ENCODE peak calls at places on chromosomes 7 and 10, in six cellular contexts. Z is mammary epithelial cell, Q is HCT116, S is fibroblast of lung, N is GM23248, I is PC-3. J is an unnamed sample.

GRCh38 chr7:154482863-154483262 is 430.7 kb downstream of the DPP6 start:
- DNase-seq in Z (no peak), Q (no peak), S (no peak), N (no peak), I (no peak), J (no peak)

GRCh38 chr7:117251687-117252086 is 71.2 kb downstream of the WNT2 start:
- DNase-seq in Z (no peak), Q (no peak), S (peak; percentile 96), N (peak; percentile 88), I (no peak), J (peak; percentile 95)

GRCh38 chr7:49805686-49806085 is 32.2 kb downstream of the VWC2 start:
- DNase-seq in Z (no peak), Q (no peak), S (no peak), N (no peak), I (no peak), J (no peak)

GRCh38 chr10:106083572-106083971 is 1080.9 kb downstream of the SORCS1 start:
- DNase-seq in Z (no peak), Q (no peak), S (peak; percentile 17), N (no peak), I (no peak), J (peak; percentile 14)

GRCh38 chr10:129523723-129524316 is 56.8 kb downstream of the MGMT start:
- DNase-seq in Z (no peak), Q (no peak), S (no peak), N (no peak), I (no peak), J (no peak)

GRCh38 chr10:89481662-89482061 is 53.7 kb downstream of the SLC16A12 start:
- DNase-seq in Z (peak; percentile 63), Q (no peak), S (peak; percentile 88), N (peak; percentile 90), I (peak; percentile 64), J (peak; percentile 88)

GRCh38 chr7:134948246-134948645 is 38.1 kb upstream of the AGBL3 start:
- DNase-seq in Z (no peak), Q (no peak), S (no peak), N (no peak), I (no peak), J (no peak)

GRCh38 chr10:9786576-9786975 is 1231.1 kb upstream of the CELF2 start:
- DNase-seq in Z (peak; percentile 1), Q (no peak), S (peak; percentile 94), N (peak; percentile 70), I (no peak), J (peak; percentile 92)

GRCh38 chr7:25565949-25566348 is 337.7 kb upstream of the NPVF start:
- DNase-seq in Z (peak; percentile 38), Q (peak; percentile 44), S (peak; percentile 42), N (peak; percentile 67), I (peak; percentile 75), J (peak; percentile 24)

GRCh38 chr7:45921699-45922519 is 837 bp upstream of the IGFBP3 start:
- DNase-seq in Z (peak; percentile 40), Q (peak; percentile 44), S (peak; percentile 67), N (peak; percentile 86), I (peak; percentile 85), J (peak; percentile 57)

GRCh38 chr7:2886900-2887299 is 42.8 kb upstream of the GNA12 start:
- DNase-seq in Z (peak; percentile 68), Q (peak; percentile 73), S (peak; percentile 78), N (peak; percentile 83), I (peak; percentile 75), J (peak; percentile 71)

GRCh38 chr10:71241114-71241898 is 28.9 kb downstream of the UNC5B start:
- DNase-seq in Z (no peak), Q (no peak), S (peak; percentile 83), N (peak; percentile 60), I (no peak), J (peak; percentile 78)

GRCh38 chr7:74569501-74570075 is 87.9 kb upstream of the GTF2I start:
- DNase-seq in Z (no peak), Q (no peak), S (no peak), N (no peak), I (no peak), J (no peak)

GRCh38 chr10:71138126-71138860 is 74.1 kb upstream of the UNC5B start:
- DNase-seq in Z (no peak), Q (no peak), S (peak; percentile 13), N (no peak), I (no peak), J (peak; percentile 3)

GRCh38 chr10:71996598-71997371 is 32.6 kb downstream of the CHST3 start:
- DNase-seq in Z (no peak), Q (no peak), S (no peak), N (no peak), I (no peak), J (no peak)

GRCh38 chr7:41732279-41733062 is 29.6 kb upstream of the INHBA start:
- DNase-seq in Z (no peak), Q (peak; percentile 1), S (no peak), N (peak; percentile 40), I (peak; percentile 44), J (no peak)

GRCh38 chr10:126302831-126303230 is 85.4 kb downstream of the ADAM12 start:
- DNase-seq in Z (no peak), Q (no peak), S (no peak), N (peak; percentile 9), I (peak; percentile 4), J (no peak)

DNA sequence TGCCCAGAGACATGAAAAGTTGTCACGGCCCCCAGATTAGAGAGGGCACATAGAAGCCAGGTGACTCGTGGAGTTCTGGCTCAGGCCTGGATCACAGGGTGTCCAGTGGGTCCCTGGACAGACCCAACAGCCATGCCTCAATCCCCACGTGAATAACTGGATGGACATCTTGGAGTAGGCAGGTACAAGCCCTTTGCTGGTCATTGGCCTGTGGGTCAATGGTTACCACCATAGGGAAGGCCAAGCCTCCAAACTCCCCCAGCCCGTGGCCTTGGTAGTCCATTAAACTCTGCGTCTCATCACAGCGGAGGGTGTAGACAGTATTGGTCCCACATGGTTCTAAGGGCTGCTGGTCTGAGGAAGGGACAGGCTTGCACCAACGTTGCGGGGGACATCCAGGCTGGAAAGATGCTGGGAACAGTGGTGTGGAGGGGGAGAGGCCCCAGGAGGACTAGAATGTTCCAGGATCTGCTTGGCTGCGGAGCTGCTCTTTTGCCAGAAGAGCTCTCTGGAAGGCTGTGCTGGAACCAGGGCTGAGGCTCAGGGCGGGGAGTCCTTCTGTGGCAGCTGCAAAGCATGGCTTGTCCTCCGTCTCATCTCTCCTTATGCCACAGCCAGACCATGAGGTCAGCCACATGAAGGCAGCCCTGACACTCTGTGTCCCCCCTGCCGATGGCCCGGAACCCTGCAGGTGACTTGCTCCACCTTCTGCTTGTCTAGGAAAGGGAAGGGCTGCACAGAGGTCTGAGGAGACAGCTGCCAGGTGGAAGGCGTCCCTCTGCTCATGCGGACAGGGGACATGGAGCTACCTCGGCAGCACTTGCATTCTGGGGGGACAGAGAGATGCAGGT is 205.6 kb upstream of the PPP2R2D start:
- DNase-seq in Z (no peak), Q (no peak), S (no peak), N (no peak), I (no peak), J (no peak)
- H3K9me3 ChIP-seq in Z (peaks cover 38% of the 10 kb centered on the region), Q (no peaks in the 10 kb centered on the region), S (no peaks in the 10 kb centered on the region), N (no peaks in the 10 kb centered on the region), I (no peaks in the 10 kb centered on the region), J (peaks cover 14% of the 10 kb centered on the region)

GRCh38 chr10:22610595-22610994 is 103.8 kb downstream of the PIP4K2A start:
- DNase-seq in Z (no peak), Q (no peak), S (no peak), N (no peak), I (no peak), J (no peak)
- H4K20me1 ChIP-seq in Z (no peaks in the 10 kb centered on the region), Q (no peaks in the 10 kb centered on the region), S (no peaks in the 10 kb centered on the region), N (no peaks in the 10 kb centered on the region), I (no peaks in the 10 kb centered on the region), J (peaks cover 24% of the 10 kb centered on the region)

GRCh38 chr7:46933596-46933995 is 648.3 kb downstream of the TNS3 start:
- DNase-seq in Z (peak; percentile 11), Q (no peak), S (peak; percentile 49), N (peak; percentile 71), I (no peak), J (peak; percentile 44)
- H3K27ac ChIP-seq in Z (peak overlapping the region; percentile 95), Q (no peak overlapping the region), S (no peak overlapping the region), N (peak overlapping the region; percentile 93), I (no peak overlapping the region), J (no peak overlapping the region)

GRCh38 chr7:157952841-157953645 is 616.2 kb downstream of the DNAJB6 start:
- DNase-seq in Z (no peak), Q (no peak), S (no peak), N (no peak), I (no peak), J (no peak)

GRCh38 chr7:157952050-157952667 is 615.4 kb downstream of the DNAJB6 start:
- DNase-seq in Z (no peak), Q (no peak), S (no peak), N (no peak), I (no peak), J (no peak)

GRCh38 chr7:157951300-157952049 is 614.7 kb downstream of the DNAJB6 start:
- DNase-seq in Z (no peak), Q (no peak), S (no peak), N (no peak), I (peak; percentile 4), J (no peak)

GRCh38 chr7:157955383-157955999 is 618.7 kb downstream of the DNAJB6 start:
- DNase-seq in Z (no peak), Q (no peak), S (no peak), N (no peak), I (peak; percentile 12), J (no peak)

GRCh38 chr7:157954901-157955300 is 618.1 kb downstream of the DNAJB6 start:
- DNase-seq in Z (no peak), Q (no peak), S (no peak), N (no peak), I (no peak), J (no peak)
- H3K9me3 ChIP-seq in Z (peaks cover 45% of the 10 kb centered on the region), Q (no peaks in the 10 kb centered on the region), S (no peaks in the 10 kb centered on the region), N (no peaks in the 10 kb centered on the region), I (no peaks in the 10 kb centered on the region), J (no peaks in the 10 kb centered on the region)

GRCh38 chr10:68566955-68567354 is 6.8 kb downstream of the TET1 start:
- DNase-seq in Z (no peak), Q (no peak), S (no peak), N (no peak), I (no peak), J (no peak)

GRCh38 chr10:68561804-68562649 is 1.9 kb downstream of the TET1 start:
- DNase-seq in Z (no peak), Q (no peak), S (peak; percentile 36), N (peak; percentile 54), I (no peak), J (no peak)

GRCh38 chr10:68562666-68563522 is 2.8 kb downstream of the TET1 start:
- DNase-seq in Z (no peak), Q (no peak), S (peak; percentile 67), N (peak; percentile 67), I (no peak), J (peak; percentile 54)

GRCh38 chr10:68565658-68566057 is 5.5 kb downstream of the TET1 start:
- DNase-seq in Z (no peak), Q (no peak), S (no peak), N (no peak), I (no peak), J (no peak)

DNA sequence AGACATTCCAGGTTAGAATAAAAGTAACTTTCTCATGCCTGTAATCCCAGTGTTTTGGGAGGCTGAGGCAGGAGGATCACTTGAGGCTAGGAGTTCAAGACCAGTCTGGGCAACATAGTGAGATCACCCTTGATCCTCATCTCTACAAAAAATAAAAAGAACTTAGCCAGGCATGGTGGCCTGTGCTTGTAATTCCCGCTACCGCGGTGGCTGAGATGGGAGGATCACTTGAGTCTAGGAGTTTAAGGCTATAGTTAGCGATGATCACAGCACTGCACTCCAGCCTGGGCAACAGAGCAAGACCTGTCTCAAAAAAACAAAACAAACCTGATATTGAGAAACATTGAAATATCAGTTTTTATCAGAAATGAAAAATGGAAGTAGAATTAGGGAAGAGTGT is 4.6 kb downstream of the TET1 start:
- DNase-seq in Z (no peak), Q (no peak), S (no peak), N (no peak), I (no peak), J (no peak)
- H4K20me1 ChIP-seq in Z (no peaks in the 10 kb centered on the region), Q (no peaks in the 10 kb centered on the region), S (no peaks in the 10 kb centered on the region), N (no peaks in the 10 kb centered on the region), I (no peaks in the 10 kb centered on the region), J (no peaks in the 10 kb centered on the region)

GRCh38 chr10:62253704-62254103 is 14.9 kb downstream of the RTKN2 start:
- DNase-seq in Z (no peak), Q (no peak), S (no peak), N (no peak), I (no peak), J (no peak)
- H3K27ac ChIP-seq in Z (no peak overlapping the region), Q (no peak overlapping the region), S (no peak overlapping the region), N (no peak overlapping the region), I (no peak overlapping the region), J (no peak overlapping the region)

J was measured in astrocyte.